ENCODE peak calls at places on chromosomes 1 and 21, in seven cellular contexts. I, S, F, P, R, J and E are unnamed samples.

GRCh38 chr21:21057349-21058062 is 59.3 kb downstream of the NCAM2 start:
- DNase-seq in I (no peak), S (no peak), F (no peak), P (no peak), R (no peak), J (no peak), E (no peak)

GRCh38 chr1:201294876-201295275 is 11.6 kb downstream of the PKP1 start:
- DNase-seq in I (no peak), S (no peak), F (no peak), P (no peak), R (no peak), J (no peak), E (no peak)

GRCh38 chr1:25216123-25216522 is 16.2 kb downstream of the SYF2 start:
- DNase-seq in I (no peak), S (no peak), F (no peak), P (no peak), R (no peak), J (no peak), E (no peak)

GRCh38 chr1:235108185-235108593 is 20.4 kb downstream of the TOMM20 start:
- DNase-seq in I (no peak), S (no peak), F (no peak), P (no peak), R (no peak), J (no peak), E (no peak)

GRCh38 chr1:40411294-40411693 is 37.8 kb downstream of the SMAP2 start:
- DNase-seq in I (no peak), S (no peak), F (no peak), P (no peak), R (no peak), J (no peak), E (no peak)

GRCh38 chr1:8705104-8705503 is 112.3 kb downstream of the RERE start:
- DNase-seq in I (no peak), S (no peak), F (no peak), P (no peak), R (no peak), J (no peak), E (no peak)

GRCh38 chr1:196147530-196147929 is 460.7 kb downstream of the KCNT2 start:
- DNase-seq in I (no peak), S (no peak), F (no peak), P (no peak), R (no peak), J (no peak), E (no peak)

GRCh38 chr1:241688940-241689368 is 36.9 kb downstream of the WDR64 start:
- DNase-seq in I (no peak), S (peak), F (no peak), P (peak), R (no peak), J (no peak), E (no peak)

GRCh38 chr21:28229811-28230210 is 762.9 kb downstream of the LTN1 start:
- DNase-seq in I (no peak), S (peak), F (no peak), P (peak), R (no peak), J (no peak), E (no peak)

GRCh38 chr21:37868896-37869295 is 47.4 kb downstream of the KCNJ6 start:
- DNase-seq in I (no peak), S (no peak), F (no peak), P (no peak), R (no peak), J (no peak), E (no peak)

GRCh38 chr1:44650159-44650831 is 24.0 kb downstream of the TMEM53 start:
- DNase-seq in I (no peak), S (no peak), F (no peak), P (no peak), R (no peak), J (no peak), E (no peak)

GRCh38 chr21:25385912-25386474 is 221.3 kb downstream of the MRPL39 start:
- DNase-seq in I (no peak), S (peak), F (no peak), P (peak), R (peak), J (peak), E (peak)

GRCh38 chr1:98903261-98903660 is 101.4 kb downstream of the PLPPR5 start:
- DNase-seq in I (no peak), S (peak), F (no peak), P (peak), R (peak), J (peak), E (peak)

GRCh38 chr1:197464039-197464438 is 196.0 kb downstream of the CRB1 start:
- DNase-seq in I (peak), S (peak), F (no peak), P (peak), R (no peak), J (peak), E (peak)

GRCh38 chr1:4853930-4854329 is 199.5 kb downstream of the AJAP1 start:
- DNase-seq in I (no peak), S (no peak), F (no peak), P (no peak), R (no peak), J (no peak), E (no peak)

GRCh38 chr1:165057956-165058355 is 298.6 kb downstream of the LMX1A start:
- DNase-seq in I (no peak), S (no peak), F (no peak), P (no peak), R (no peak), J (no peak), E (no peak)

GRCh38 chr1:20640183-20640597 is 6.9 kb downstream of the PINK1 start:
- DNase-seq in I (no peak), S (peak), F (no peak), P (peak), R (no peak), J (peak), E (peak)

GRCh38 chr1:202168861-202169260 is 8.5 kb upstream of the PTPN7 start:
- DNase-seq in I (no peak), S (no peak), F (no peak), P (no peak), R (no peak), J (no peak), E (no peak)

GRCh38 chr1:16072616-16073484 is 601 bp downstream of the FAM131C start:
- DNase-seq in I (no peak), S (no peak), F (no peak), P (no peak), R (no peak), J (no peak), E (no peak)

GRCh38 chr1:8889103-8889846 is 10.8 kb upstream of the ENO1 start:
- DNase-seq in I (no peak), S (peak), F (no peak), P (no peak), R (no peak), J (no peak), E (no peak)

GRCh38 chr1:186790101-186790500 is 38.6 kb upstream of the PLA2G4A start:
- DNase-seq in I (no peak), S (peak), F (no peak), P (peak), R (no peak), J (no peak), E (no peak)

GRCh38 chr21:45601551-45601950 is 42.0 kb upstream of the PCBP3 start:
- DNase-seq in I (no peak), S (no peak), F (no peak), P (no peak), R (no peak), J (no peak), E (no peak)

GRCh38 chr1:201026746-201027145 is 3.2 kb upstream of the KIF21B start:
- DNase-seq in I (no peak), S (no peak), F (no peak), P (no peak), R (no peak), J (no peak), E (no peak)

GRCh38 chr1:177033628-177034027 is 130.9 kb downstream of the ASTN1 start:
- DNase-seq in I (no peak), S (no peak), F (no peak), P (no peak), R (no peak), J (no peak), E (no peak)

GRCh38 chr21:45512626-45513002 is 29.6 kb downstream of the SLC19A1 start:
- DNase-seq in I (no peak), S (no peak), F (peak), P (no peak), R (no peak), J (no peak), E (no peak)

GRCh38 chr21:44854664-44855446 is 18.6 kb downstream of the PTTG1IP start:
- DNase-seq in I (no peak), S (no peak), F (no peak), P (no peak), R (no peak), J (no peak), E (no peak)

GRCh38 chr1:69737527-69738176 is 169.9 kb downstream of the LRRC7 start:
- DNase-seq in I (no peak), S (peak), F (no peak), P (peak), R (peak), J (peak), E (peak)

GRCh38 chr1:90671736-90672135 is 45.4 kb downstream of the BARHL2 start:
- DNase-seq in I (no peak), S (no peak), F (no peak), P (no peak), R (no peak), J (no peak), E (no peak)

GRCh38 chr1:30317921-30318320 is 405.5 kb downstream of the MATN1 start:
- DNase-seq in I (no peak), S (no peak), F (no peak), P (no peak), R (no peak), J (no peak), E (no peak)

GRCh38 chr1:159612211-159612885 is 24.7 kb downstream of the APCS start:
- DNase-seq in I (no peak), S (no peak), F (no peak), P (no peak), R (no peak), J (no peak), E (no peak)

GRCh38 chr1:41955461-41956159 is 36.9 kb upstream of the HIVEP3 start:
- DNase-seq in I (no peak), S (peak), F (no peak), P (peak), R (peak), J (peak), E (peak)

GRCh38 chr1:32257227-32257508 is 6.1 kb downstream of the LCK start:
- DNase-seq in I (no peak), S (no peak), F (no peak), P (no peak), R (no peak), J (no peak), E (no peak)

GRCh38 chr1:28115267-28115666 is 26.9 kb upstream of the EYA3 start:
- DNase-seq in I (no peak), S (peak), F (no peak), P (no peak), R (no peak), J (no peak), E (no peak)

GRCh38 chr1:85617582-85618237 is 37.1 kb downstream of the CCN1 start:
- DNase-seq in I (no peak), S (peak), F (no peak), P (peak), R (no peak), J (no peak), E (peak)

GRCh38 chr1:77036560-77036959 is 169.3 kb downstream of the ST6GALNAC5 start:
- DNase-seq in I (no peak), S (peak), F (no peak), P (peak), R (no peak), J (peak), E (peak)

GRCh38 chr1:201740086-201740541 is 88.8 kb upstream of the IPO9 start:
- DNase-seq in I (peak), S (no peak), F (peak), P (no peak), R (no peak), J (no peak), E (no peak)

GRCh38 chr21:26732442-26733221 is 112.6 kb downstream of the ADAMTS1 start:
- DNase-seq in I (peak), S (peak), F (no peak), P (peak), R (no peak), J (no peak), E (peak)

GRCh38 chr1:98975113-98975512 is 29.5 kb downstream of the PLPPR5 start:
- DNase-seq in I (no peak), S (no peak), F (no peak), P (no peak), R (no peak), J (no peak), E (no peak)

GRCh38 chr1:115706774-115707425 is 61.6 kb downstream of the CASQ2 start:
- DNase-seq in I (no peak), S (peak), F (no peak), P (peak), R (peak), J (no peak), E (peak)

GRCh38 chr1:37477946-37478345 is 3.6 kb downstream of the ZC3H12A start:
- DNase-seq in I (peak), S (no peak), F (peak), P (no peak), R (no peak), J (no peak), E (no peak)

GRCh38 chr1:173187838-173188237 is 19.3 kb downstream of the TNFSF4 start:
- DNase-seq in I (no peak), S (no peak), F (no peak), P (no peak), R (no peak), J (no peak), E (no peak)
- TF ChIP-seq CTCF in I (no peak), S (no peak), F (no peak), P (peak), R (no peak), J (no peak), E (no peak)

GRCh38 chr1:232966663-232967062 is 16.3 kb downstream of the NTPCR start:
- DNase-seq in I (no peak), S (no peak), F (no peak), P (no peak), R (no peak), J (no peak), E (no peak)
- TF ChIP-seq CTCF in I (no peak), S (no peak), F (no peak), P (no peak), R (no peak), J (no peak), E (no peak)

DNA sequence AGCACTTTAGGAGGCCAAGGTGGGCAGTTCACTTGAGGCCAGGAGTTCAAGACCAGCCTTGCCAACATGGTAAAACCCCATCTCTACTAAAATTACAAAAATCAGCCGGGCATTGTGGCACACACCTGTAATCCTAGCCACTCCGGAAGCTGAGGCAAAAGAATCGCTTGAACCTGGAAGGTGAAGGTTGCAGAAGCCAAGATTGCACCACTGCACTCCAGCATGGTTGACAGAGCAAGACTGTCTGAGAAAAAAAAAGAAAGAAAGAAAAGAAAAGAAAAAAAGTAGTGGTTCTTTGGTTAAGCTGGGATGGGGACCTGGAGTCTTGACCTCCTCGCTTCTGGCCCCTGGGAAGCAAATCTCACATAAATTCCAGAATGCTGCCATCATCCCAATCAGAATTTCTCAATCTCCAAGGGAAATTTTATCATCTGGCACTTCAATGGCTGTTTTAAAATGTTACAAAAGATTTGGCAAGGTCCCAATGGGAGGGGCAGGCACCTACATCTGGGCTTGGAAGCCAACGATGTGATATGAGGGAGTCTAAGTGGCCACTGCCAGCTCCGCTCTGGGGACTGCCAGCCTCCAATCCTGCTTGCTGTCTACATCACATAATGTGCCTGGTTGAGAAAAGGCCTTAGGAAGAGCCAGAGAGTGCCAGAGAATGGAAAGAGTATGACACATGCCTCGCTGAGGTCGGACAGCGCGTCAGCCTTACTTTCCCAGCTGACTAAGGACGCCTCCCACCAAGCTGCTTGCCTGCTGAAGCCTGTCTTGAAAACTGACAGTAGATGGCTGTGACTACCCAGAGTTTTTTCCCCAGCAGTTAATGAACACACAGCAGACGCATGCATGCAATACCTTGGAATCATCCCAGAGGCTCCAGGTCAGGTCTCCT is 42.1 kb upstream of the SRP9 start:
- DNase-seq in I (peak), S (peak), F (peak), P (peak), R (peak), J (peak), E (peak)
- TF ChIP-seq CTCF in I (no peak), S (no peak), F (no peak), P (no peak), R (peak), J (no peak), E (no peak)

GRCh38 chr1:143610196-143610595 is 361.6 kb downstream of the FAM72C start:
- DNase-seq in I (no peak), S (no peak), F (no peak), P (no peak), R (no peak), J (no peak), E (no peak)

DNA sequence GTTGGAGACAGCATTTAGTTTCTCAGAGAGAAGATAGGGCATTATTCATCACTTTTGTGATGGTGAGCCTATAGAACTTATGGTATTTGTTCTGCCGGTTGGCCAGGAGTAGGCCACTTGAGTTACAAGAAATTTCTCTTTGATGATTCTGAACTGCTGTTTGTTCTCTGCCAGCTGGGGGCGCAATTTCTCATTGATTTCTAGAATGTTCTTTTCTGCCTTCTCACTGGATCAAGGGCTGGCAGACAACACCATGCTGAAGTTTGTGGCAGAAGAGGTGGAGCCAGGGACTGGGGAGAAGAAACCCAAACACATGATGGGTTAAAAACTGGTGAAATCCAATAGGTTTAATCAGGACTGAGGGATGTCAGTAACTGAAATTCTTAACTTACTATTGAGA is 360.6 kb downstream of the FAM72C start:
- DNase-seq in I (no peak), S (peak), F (no peak), P (peak), R (no peak), J (no peak), E (no peak)
- TF ChIP-seq CTCF in I (no peak), S (no peak), F (no peak), P (no peak), R (no peak), J (peak), E (no peak)

DNA sequence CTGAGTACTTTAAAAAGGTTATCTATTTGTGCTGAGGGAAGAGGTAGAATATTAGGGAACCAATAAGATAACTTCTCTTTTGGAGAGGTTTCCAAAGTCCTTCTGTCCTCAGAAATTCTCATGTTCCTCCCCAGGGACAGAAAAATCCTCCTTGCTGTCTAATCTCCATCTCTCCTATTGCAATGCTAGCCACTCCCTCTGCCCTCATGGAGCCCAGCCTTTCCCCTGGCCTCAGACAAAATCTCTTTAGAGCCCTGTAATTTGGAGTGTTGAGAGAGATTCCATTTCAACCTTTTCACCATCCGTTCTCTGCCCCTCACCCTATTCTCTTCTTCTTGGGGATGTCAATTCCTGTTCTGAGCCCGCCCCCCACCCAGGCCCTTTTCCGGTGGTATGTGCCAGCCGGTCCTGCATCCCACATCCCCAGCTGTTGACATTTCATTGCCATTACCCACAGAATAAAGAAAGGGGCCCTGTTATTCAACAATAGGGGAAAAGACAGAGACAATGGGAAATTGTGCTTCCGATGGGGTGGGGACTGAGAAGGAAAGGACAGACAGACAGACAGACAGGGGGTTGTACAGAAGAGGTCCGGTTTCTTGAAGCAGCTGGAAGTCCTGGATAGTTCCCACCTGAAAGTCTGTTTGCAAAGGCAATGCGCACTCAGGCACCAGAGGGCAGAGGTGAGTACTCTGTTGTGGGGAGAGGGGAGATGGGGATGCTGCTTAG is at the start of gene HAPLN2:
- DNase-seq in I (no peak), S (no peak), F (no peak), P (no peak), R (no peak), J (no peak), E (no peak)
- TF ChIP-seq CTCF in I (no peak), S (peak), F (no peak), P (peak), R (peak), J (peak), E (peak)

GRCh38 chr1:19096990-19097389 is 113.1 kb downstream of the UBR4 start:
- DNase-seq in I (no peak), S (no peak), F (no peak), P (no peak), R (no peak), J (no peak), E (no peak)
- TF ChIP-seq CTCF in I (no peak), S (no peak), F (no peak), P (no peak), R (no peak), J (no peak), E (no peak)

GRCh38 chr1:22457356-22457755 is 5.7 kb downstream of the ZBTB40 start:
- DNase-seq in I (no peak), S (peak), F (no peak), P (peak), R (no peak), J (no peak), E (no peak)
- TF ChIP-seq CTCF in I (no peak), S (peak), F (no peak), P (peak), R (no peak), J (peak), E (no peak)

GRCh38 chr1:246533371-246533905 is 26.4 kb upstream of the SMYD3 start:
- DNase-seq in I (no peak), S (no peak), F (no peak), P (no peak), R (no peak), J (no peak), E (no peak)

GRCh38 chr1:246530482-246530881 is 23.4 kb upstream of the SMYD3 start:
- DNase-seq in I (no peak), S (no peak), F (no peak), P (no peak), R (no peak), J (no peak), E (no peak)

GRCh38 chr1:246534114-246534513 is 27.0 kb upstream of the SMYD3 start:
- DNase-seq in I (no peak), S (no peak), F (no peak), P (no peak), R (no peak), J (no peak), E (no peak)

GRCh38 chr1:246528933-246529731 is 22.1 kb upstream of the SMYD3 start:
- DNase-seq in I (no peak), S (no peak), F (no peak), P (no peak), R (no peak), J (no peak), E (no peak)

GRCh38 chr1:246532519-246532918 is 25.4 kb upstream of the SMYD3 start:
- DNase-seq in I (no peak), S (no peak), F (no peak), P (no peak), R (no peak), J (no peak), E (no peak)
- TF ChIP-seq CTCF in I (no peak), S (peak), F (no peak), P (peak), R (no peak), J (peak), E (peak)